ENCODE peak calls at places on chromosomes 1 and 21, in four cellular contexts. One of them, this sample, is unnamed.

GRCh38 chr1:65504263-65504662 is 83.8 kb downstream of the LEPR start:
- DNase-seq in hepatocyte: no peak
- DNase-seq in activated CD8-positive, alpha-beta memory T cell treated with anti-CD3 and anti-CD28 coated beads for 4 hours: no peak
- DNase-seq in SK-MEL-5: no peak
- DNase-seq in this sample: no peak

GRCh38 chr21:43322805-43323204 is 104.1 kb downstream of the SIK1 start:
- DNase-seq in hepatocyte: no peak
- DNase-seq in activated CD8-positive, alpha-beta memory T cell treated with anti-CD3 and anti-CD28 coated beads for 4 hours: no peak
- DNase-seq in SK-MEL-5: no peak
- DNase-seq in this sample: no peak

GRCh38 chr1:155858805-155859233 is 548 bp upstream of the SYT11 start:
- DNase-seq in hepatocyte: peak; percentile 21
- DNase-seq in activated CD8-positive, alpha-beta memory T cell treated with anti-CD3 and anti-CD28 coated beads for 4 hours: no peak
- DNase-seq in SK-MEL-5: no peak
- DNase-seq in this sample: no peak

GRCh38 chr1:204706838-204707509 is 21.4 kb upstream of the LRRN2 start:
- DNase-seq in hepatocyte: peak; percentile 29
- DNase-seq in activated CD8-positive, alpha-beta memory T cell treated with anti-CD3 and anti-CD28 coated beads for 4 hours: no peak
- DNase-seq in SK-MEL-5: no peak
- DNase-seq in this sample: no peak

GRCh38 chr1:23979387-23980005 is 631 bp downstream of the SRSF10 start:
- DNase-seq in hepatocyte: no peak
- DNase-seq in activated CD8-positive, alpha-beta memory T cell treated with anti-CD3 and anti-CD28 coated beads for 4 hours: no peak
- DNase-seq in SK-MEL-5: no peak
- DNase-seq in this sample: no peak

GRCh38 chr1:7940745-7941436 is at the start of gene TNFRSF9:
- DNase-seq in hepatocyte: peak; percentile 61
- DNase-seq in activated CD8-positive, alpha-beta memory T cell treated with anti-CD3 and anti-CD28 coated beads for 4 hours: peak; percentile 84
- DNase-seq in SK-MEL-5: no peak
- DNase-seq in this sample: peak; percentile 68

GRCh38 chr1:195765099-195765498 is 843.1 kb downstream of the KCNT2 start:
- DNase-seq in hepatocyte: no peak
- DNase-seq in activated CD8-positive, alpha-beta memory T cell treated with anti-CD3 and anti-CD28 coated beads for 4 hours: no peak
- DNase-seq in SK-MEL-5: no peak
- DNase-seq in this sample: no peak

GRCh38 chr21:10272216-10272615 is 249.2 kb upstream of the TPTE start:
- DNase-seq in hepatocyte: no peak
- DNase-seq in activated CD8-positive, alpha-beta memory T cell treated with anti-CD3 and anti-CD28 coated beads for 4 hours: no peak
- DNase-seq in SK-MEL-5: no peak
- DNase-seq in this sample: no peak

GRCh38 chr1:205750683-205751651 is 985 bp upstream of the NUCKS1 start:
- DNase-seq in hepatocyte: peak; percentile 13
- DNase-seq in activated CD8-positive, alpha-beta memory T cell treated with anti-CD3 and anti-CD28 coated beads for 4 hours: no peak
- DNase-seq in SK-MEL-5: peak; percentile 31
- DNase-seq in this sample: no peak

GRCh38 chr1:15963968-15964648 is 11.8 kb downstream of the ZBTB17 start:
- DNase-seq in hepatocyte: no peak
- DNase-seq in activated CD8-positive, alpha-beta memory T cell treated with anti-CD3 and anti-CD28 coated beads for 4 hours: no peak
- DNase-seq in SK-MEL-5: no peak
- DNase-seq in this sample: no peak

GRCh38 chr1:15236226-15237145 is 10.5 kb upstream of the FHAD1 start:
- DNase-seq in hepatocyte: no peak
- DNase-seq in activated CD8-positive, alpha-beta memory T cell treated with anti-CD3 and anti-CD28 coated beads for 4 hours: no peak
- DNase-seq in SK-MEL-5: no peak
- DNase-seq in this sample: no peak

GRCh38 chr1:106465666-106466065 is 590.8 kb upstream of the PRMT6 start:
- DNase-seq in hepatocyte: no peak
- DNase-seq in activated CD8-positive, alpha-beta memory T cell treated with anti-CD3 and anti-CD28 coated beads for 4 hours: no peak
- DNase-seq in SK-MEL-5: no peak
- DNase-seq in this sample: no peak

GRCh38 chr1:55311057-55311631 is 96.0 kb upstream of the USP24 start:
- DNase-seq in hepatocyte: no peak
- DNase-seq in activated CD8-positive, alpha-beta memory T cell treated with anti-CD3 and anti-CD28 coated beads for 4 hours: no peak
- DNase-seq in SK-MEL-5: no peak
- DNase-seq in this sample: no peak

GRCh38 chr1:223363057-223363855 is 720 bp downstream of the SUSD4 start:
- DNase-seq in hepatocyte: peak; percentile 28
- DNase-seq in activated CD8-positive, alpha-beta memory T cell treated with anti-CD3 and anti-CD28 coated beads for 4 hours: peak; percentile 7
- DNase-seq in SK-MEL-5: no peak
- DNase-seq in this sample: peak; percentile 73

GRCh38 chr1:167666416-167666815 is 36.4 kb downstream of the RCSD1 start:
- DNase-seq in hepatocyte: no peak
- DNase-seq in activated CD8-positive, alpha-beta memory T cell treated with anti-CD3 and anti-CD28 coated beads for 4 hours: no peak
- DNase-seq in SK-MEL-5: no peak
- DNase-seq in this sample: no peak